ENCODE peak calls at places on chromosomes 11 and 22, in six cellular contexts. V is IMR-90, G is H9, M is H1, E is trophoblast cell, T is neuronal stem cell. C is an unnamed sample.

GRCh38 chr11:120956710-120957500 is 67.0 kb upstream of the TBCEL start:
- DNase-seq in V (no peak), G (peak; percentile 80), M (no peak), E (no peak), T (no peak), C (no peak)

GRCh38 chr11:35927730-35928129 is 16.1 kb upstream of the LDLRAD3 start:
- DNase-seq in V (peak; percentile 38), G (no peak), M (no peak), E (peak; percentile 90), T (no peak), C (peak; percentile 32)

GRCh38 chr11:8384199-8384821 is 120.6 kb upstream of the LMO1 start:
- DNase-seq in V (no peak), G (peak; percentile 74), M (no peak), E (no peak), T (no peak), C (peak; percentile 75)

GRCh38 chr22:33823552-33823951 is 96.7 kb downstream of the LARGE1 start:
- DNase-seq in V (peak; percentile 45), G (no peak), M (no peak), E (no peak), T (no peak), C (peak; percentile 98)

GRCh38 chr22:37777122-37777687 is 30.5 kb upstream of the GCAT start:
- DNase-seq in V (peak; percentile 94), G (no peak), M (no peak), E (peak; percentile 99), T (no peak), C (peak; percentile 77)

GRCh38 chr11:128733440-128734115 is 39.7 kb downstream of the FLI1 start:
- DNase-seq in V (peak; percentile 66), G (peak; percentile 87), M (peak; percentile 64), E (peak; percentile 33), T (peak; percentile 60), C (peak; percentile 60)

GRCh38 chr11:57868491-57868890 is 106.9 kb downstream of the CTNND1 start:
- DNase-seq in V (no peak), G (peak; percentile 83), M (peak; percentile 34), E (no peak), T (no peak), C (no peak)

GRCh38 chr11:131246589-131247164 is 123.7 kb upstream of the NTM start:
- DNase-seq in V (no peak), G (peak; percentile 86), M (peak; percentile 31), E (peak; percentile 11), T (peak; percentile 49), C (no peak)

GRCh38 chr22:48949375-48950149 is 878.1 kb downstream of the BRD1 start:
- DNase-seq in V (no peak), G (peak; percentile 13), M (no peak), E (no peak), T (no peak), C (no peak)

GRCh38 chr22:48952256-48953102 is 875.2 kb downstream of the BRD1 start:
- DNase-seq in V (no peak), G (peak; percentile 17), M (no peak), E (no peak), T (no peak), C (no peak)

GRCh38 chr22:48951836-48952235 is 875.8 kb downstream of the BRD1 start:
- DNase-seq in V (no peak), G (peak; percentile 5), M (no peak), E (no peak), T (no peak), C (no peak)

GRCh38 chr22:48948575-48949170 is 879.0 kb downstream of the BRD1 start:
- DNase-seq in V (no peak), G (peak; percentile 13), M (no peak), E (no peak), T (no peak), C (no peak)

DNA sequence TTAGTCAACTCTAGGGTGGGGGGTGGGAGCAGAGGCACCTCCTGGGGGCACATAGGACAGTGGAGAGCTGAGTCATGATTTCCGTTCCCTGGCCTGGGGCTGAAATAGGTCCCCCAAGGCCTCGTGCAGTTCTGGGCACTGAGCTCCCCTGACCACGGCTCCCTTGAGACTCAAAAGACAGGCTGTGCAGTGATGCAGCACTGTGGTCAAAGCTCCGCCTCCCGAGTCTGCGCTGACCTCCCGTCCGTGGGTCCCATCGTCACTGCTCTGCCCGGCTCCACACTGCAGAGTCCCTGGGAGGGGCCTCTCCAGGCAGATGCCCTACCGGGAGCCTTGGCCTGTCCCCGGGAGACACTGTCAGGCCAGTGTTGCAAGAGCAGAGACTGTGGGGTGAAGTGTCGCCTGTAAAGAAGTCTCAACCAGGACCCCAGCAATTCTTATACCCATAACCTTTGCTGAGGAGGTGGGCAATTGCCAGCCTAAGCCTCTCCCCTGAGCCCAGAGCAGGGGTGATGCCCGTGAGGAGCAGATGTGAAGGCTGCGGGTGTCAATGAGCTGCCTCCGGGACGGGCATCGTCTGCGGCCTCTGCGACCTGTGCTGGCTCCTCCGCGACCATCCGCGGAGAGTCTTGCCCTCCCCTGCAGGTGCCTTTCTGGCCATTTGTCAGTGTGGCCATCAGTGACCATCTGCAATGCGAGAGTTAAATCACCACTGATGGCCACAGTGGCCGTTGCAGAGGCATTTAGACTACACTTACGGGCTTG is 877.3 kb downstream of the BRD1 start:
- DNase-seq in V (no peak), G (peak; percentile 25), M (no peak), E (no peak), T (no peak), C (no peak)
- H3K14ac ChIP-seq in V (no peak overlapping the region), G (no peak overlapping the region), M (no peak overlapping the region), E (no peak overlapping the region), T (peak overlapping the region; percentile 75), C (no peak overlapping the region)

GRCh38 chr11:73981051-73981805 is 1.4 kb downstream of the UCP2 start:
- DNase-seq in V (no peak), G (no peak), M (no peak), E (no peak), T (no peak), C (no peak)
- H3K27ac ChIP-seq in V (no peak overlapping the region), G (no peak overlapping the region), M (no peak overlapping the region), E (no peak overlapping the region), T (no peak overlapping the region), C (no peak overlapping the region)

GRCh38 chr11:103091024-103091423 is 936 bp downstream of the DCUN1D5 start:
- DNase-seq in V (peak; percentile 4), G (no peak), M (no peak), E (no peak), T (peak; percentile 5), C (peak; percentile 44)
- H2BK120ac ChIP-seq in V (no peak overlapping the region), G (no peak overlapping the region), M (no peak overlapping the region), E (no peak overlapping the region), T (no peak overlapping the region), C (no peak overlapping the region)

DNA sequence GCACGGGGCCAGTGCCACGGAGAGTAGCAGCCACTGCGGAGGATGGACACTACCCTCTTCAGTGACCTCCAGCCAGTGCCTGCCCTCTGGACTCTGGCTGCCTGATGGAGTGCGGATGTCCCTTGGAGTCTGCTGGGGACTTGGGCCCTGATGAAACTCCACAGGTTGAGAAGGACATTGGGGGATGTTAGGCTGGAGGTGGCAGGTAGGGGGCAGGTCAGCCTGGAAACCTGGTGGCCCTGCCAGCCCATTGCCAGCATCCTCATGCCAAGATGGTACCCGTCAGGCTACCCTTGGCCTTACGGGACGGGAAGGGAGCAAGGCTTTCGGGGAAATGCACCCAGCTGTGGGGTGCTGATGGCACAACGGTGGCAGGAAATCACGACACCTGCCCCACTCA is 4.0 kb downstream of the CABP7 start:
- DNase-seq in V (no peak), G (no peak), M (no peak), E (no peak), T (no peak), C (no peak)
- H3K14ac ChIP-seq in V (no peak overlapping the region), G (no peak overlapping the region), M (no peak overlapping the region), E (no peak overlapping the region), T (no peak overlapping the region), C (no peak overlapping the region)

GRCh38 chr11:12932485-12932884 is 76.6 kb upstream of the RASSF10 start:
- DNase-seq in V (no peak), G (no peak), M (no peak), E (no peak), T (no peak), C (no peak)

GRCh38 chr11:12936200-12936599 is 72.9 kb upstream of the RASSF10 start:
- DNase-seq in V (no peak), G (no peak), M (no peak), E (peak; percentile 37), T (no peak), C (no peak)

GRCh38 chr11:12925520-12925919 is 83.6 kb upstream of the RASSF10 start:
- DNase-seq in V (no peak), G (no peak), M (no peak), E (no peak), T (no peak), C (no peak)

DNA sequence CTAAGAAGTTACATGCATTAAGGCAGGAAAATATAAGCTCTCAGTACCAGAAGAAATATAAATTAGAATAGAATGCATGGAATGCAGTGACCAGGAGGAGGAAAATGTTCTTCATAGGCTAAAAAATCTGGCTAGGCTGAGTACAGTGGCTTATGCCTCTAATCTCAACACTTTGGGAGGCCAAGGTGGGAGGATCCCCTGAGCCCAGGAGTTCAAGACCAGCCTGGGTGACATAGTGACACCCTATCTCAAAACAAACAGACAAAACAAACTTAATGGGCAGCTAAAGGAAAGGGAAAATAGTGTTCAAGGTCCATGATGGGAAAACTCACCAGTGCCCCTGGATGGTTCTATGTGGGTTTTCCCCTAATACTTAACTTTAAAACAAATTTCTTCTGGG is 78.3 kb upstream of the RASSF10 start:
- DNase-seq in V (no peak), G (no peak), M (no peak), E (no peak), T (no peak), C (no peak)
- H3K27ac ChIP-seq in V (no peak overlapping the region), G (no peak overlapping the region), M (no peak overlapping the region), E (no peak overlapping the region), T (no peak overlapping the region), C (no peak overlapping the region)